ENCODE peak calls at places on chromosomes 2 and 18, in six cellular contexts. X is SK-N-SH, U is endodermal cell, T is mammary epithelial cell, V is tibial nerve, F is cardiac muscle cell. A is an unnamed sample.

GRCh38 chr2:165277295-165277694 is 38.1 kb downstream of the SCN2A start:
- DNase-seq in X (no peak), U (no peak), T (no peak), V (no peak), F (no peak), A (no peak)

GRCh38 chr2:16311521-16312440 is 353.9 kb downstream of the CYRIA start:
- DNase-seq in X (no peak), U (no peak), T (no peak), V (no peak), F (no peak), A (no peak)

GRCh38 chr2:43212931-43213330 is 13.5 kb downstream of the ZFP36L2 start:
- DNase-seq in X (no peak), U (no peak), T (no peak), V (peak; percentile 40), F (no peak), A (peak; percentile 77)

GRCh38 chr2:12430036-12430795 is 286.5 kb upstream of the TRIB2 start:
- DNase-seq in X (no peak), U (no peak), T (peak; percentile 65), V (no peak), F (peak; percentile 28), A (peak; percentile 24)

GRCh38 chr2:206665251-206665650 is 23.0 kb downstream of the FAM237A start:
- DNase-seq in X (no peak), U (no peak), T (no peak), V (no peak), F (no peak), A (no peak)

GRCh38 chr2:68737717-68738116 is 3.1 kb downstream of the ARHGAP25 start:
- DNase-seq in X (no peak), U (no peak), T (no peak), V (no peak), F (peak; percentile 11), A (no peak)

GRCh38 chr18:63949068-63949737 is at the start of gene HMSD:
- DNase-seq in X (peak; percentile 56), U (peak; percentile 93), T (peak; percentile 60), V (peak; percentile 15), F (peak; percentile 47), A (no peak)

GRCh38 chr2:203412555-203413331 is 84.5 kb downstream of the ABI2 start:
- DNase-seq in X (no peak), U (no peak), T (no peak), V (no peak), F (no peak), A (no peak)

GRCh38 chr18:8116346-8117007 is 492.8 kb upstream of the RAB12 start:
- DNase-seq in X (no peak), U (no peak), T (peak; percentile 89), V (no peak), F (peak; percentile 18), A (no peak)

DNA sequence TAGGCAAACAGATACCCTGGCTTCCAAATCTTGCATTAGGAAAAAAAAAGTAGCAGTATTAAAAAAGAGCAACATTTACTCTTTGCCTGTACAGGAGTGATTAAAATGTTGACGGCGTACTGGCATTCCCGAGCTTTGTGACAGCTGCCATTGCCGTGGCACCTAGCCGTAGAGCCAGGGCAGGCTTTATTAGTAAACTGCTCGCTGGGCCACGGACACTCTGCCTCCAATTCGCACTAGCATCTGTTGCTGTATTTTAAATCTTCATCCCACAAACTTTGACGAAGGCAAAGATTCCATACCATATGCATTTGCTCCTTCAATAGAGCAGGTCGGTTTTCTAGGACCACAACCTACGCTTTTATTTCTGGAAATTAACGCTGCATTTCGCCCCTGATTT is 44.5 kb upstream of the EPHA4 start:
- DNase-seq in X (no peak), U (no peak), T (no peak), V (no peak), F (no peak), A (no peak)
- TF ChIP-seq CTCF in X (no peak), U (no peak), T (no peak), V (no peak), F (no peak), A (no peak)

DNA sequence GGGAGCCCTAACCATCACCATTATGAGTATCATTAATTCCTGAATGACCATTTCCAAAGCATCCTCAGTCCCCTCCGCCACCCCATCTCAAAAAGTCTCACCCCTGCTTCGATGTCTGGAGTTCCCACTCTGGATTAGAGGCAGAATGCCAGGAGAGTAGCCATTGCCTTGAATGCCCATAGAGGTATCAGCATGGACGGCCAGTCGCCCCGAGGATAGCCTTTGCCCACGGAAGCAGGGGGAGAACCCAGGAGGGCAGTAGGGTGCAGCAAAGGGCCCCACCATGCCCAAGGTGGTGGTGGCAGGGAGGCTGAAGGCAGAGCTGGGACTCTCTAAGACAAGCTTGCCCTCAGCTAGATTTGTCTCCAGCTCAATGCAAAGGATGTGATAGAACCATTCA is 153.2 kb downstream of the TNS1 start:
- DNase-seq in X (no peak), U (no peak), T (no peak), V (no peak), F (no peak), A (no peak)
- H3K4me3 ChIP-seq in X (no peak overlapping the region), U (no peak overlapping the region), T (no peak overlapping the region), V (no peak overlapping the region), F (no peak overlapping the region), A (no peak overlapping the region)

DNA sequence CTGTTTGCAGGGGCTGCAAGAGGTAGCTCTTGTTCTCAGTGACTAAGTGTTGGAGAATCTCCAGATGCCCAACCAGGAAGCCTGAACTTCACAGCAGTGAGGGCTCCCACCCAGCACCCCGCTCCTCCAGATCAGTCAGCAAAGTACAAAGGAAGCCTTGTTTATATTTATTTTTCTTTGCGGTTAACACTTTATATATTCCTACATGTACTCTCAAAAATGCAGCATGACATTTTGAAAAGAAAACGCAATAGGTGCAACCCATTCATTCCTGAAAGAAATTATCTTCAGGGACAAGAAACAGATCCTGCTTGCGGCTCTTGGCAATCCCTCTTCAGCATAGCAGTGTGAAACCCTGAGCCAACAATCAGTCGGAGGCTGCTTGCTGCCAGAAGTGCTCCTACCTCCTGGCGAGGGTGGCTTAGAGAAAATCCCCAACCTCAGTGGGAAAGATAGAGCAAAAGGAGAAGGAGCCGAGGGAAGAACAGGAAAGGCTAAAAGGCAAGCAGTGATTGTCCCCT is 66.0 kb upstream of the ATL2 start:
- DNase-seq in X (no peak), U (peak; percentile 85), T (peak; percentile 86), V (no peak), F (peak; percentile 91), A (no peak)
- H3K4me1 ChIP-seq in X (peaks cover 10% of the 10 kb centered on the region), U (peaks cover 25% of the 10 kb centered on the region), T (peaks cover 70% of the 10 kb centered on the region), V (no peaks in the 10 kb centered on the region), F (peaks cover 16% of the 10 kb centered on the region), A (peaks cover 33% of the 10 kb centered on the region)

DNA sequence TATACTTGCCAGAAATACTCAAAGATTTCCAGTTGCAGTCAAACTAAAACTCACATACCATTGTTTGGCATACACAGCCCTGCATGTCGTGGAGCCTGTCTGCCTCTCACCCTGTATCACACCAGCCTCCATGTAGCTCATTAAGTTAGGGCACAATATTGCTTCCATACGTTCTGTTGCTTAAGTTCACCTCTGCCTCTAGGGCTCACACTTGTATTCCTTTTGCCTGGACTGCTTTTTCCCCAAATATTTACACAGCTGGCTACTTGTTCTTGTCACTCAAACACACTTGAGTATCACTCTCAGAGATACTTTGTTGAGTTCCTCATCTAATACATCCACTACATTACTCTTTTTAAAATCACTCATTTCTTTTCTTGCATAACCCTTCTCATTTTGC is 83.1 kb downstream of the PTH2R start:
- DNase-seq in X (no peak), U (no peak), T (no peak), V (no peak), F (no peak), A (no peak)
- TF ChIP-seq CTCF in X (no peak), U (no peak), T (no peak), V (no peak), F (no peak), A (no peak)